ENCODE peak calls at places on chromosome 18, in nine cellular contexts. One of them, this sample, is unnamed.

GRCh38 chr18:56532176-56532840 is 106.1 kb downstream of the TXNL1 start:
- DNase-seq in tibial nerve: no peak
- DNase-seq in SK-N-SH: no peak
- DNase-seq in transverse colon: no peak
- DNase-seq in GM12878: peak; percentile 71
- DNase-seq in stomach: no peak
- DNase-seq in ovary: no peak
- DNase-seq in A549: no peak
- DNase-seq in K562: no peak
- DNase-seq in this sample: no peak

GRCh38 chr18:48706630-48707206 is 167.9 kb downstream of the CTIF start:
- DNase-seq in SK-N-SH: no peak
- DNase-seq in tibial nerve: no peak
- DNase-seq in stomach: no peak
- DNase-seq in A549: no peak
- DNase-seq in transverse colon: no peak
- DNase-seq in K562: no peak
- DNase-seq in ovary: no peak
- DNase-seq in GM12878: no peak
- DNase-seq in this sample: no peak

GRCh38 chr18:13276530-13277520 is 58.3 kb downstream of the LDLRAD4 start:
- DNase-seq in GM12878: no peak
- DNase-seq in A549: no peak
- DNase-seq in transverse colon: no peak
- DNase-seq in tibial nerve: no peak
- DNase-seq in K562: no peak
- DNase-seq in ovary: no peak
- DNase-seq in SK-N-SH: no peak
- DNase-seq in stomach: no peak
- DNase-seq in this sample: no peak

GRCh38 chr18:28175930-28176673 is 828 bp downstream of the CDH2 start:
- DNase-seq in K562: no peak
- DNase-seq in A549: peak; percentile 13
- DNase-seq in transverse colon: no peak
- DNase-seq in ovary: no peak
- DNase-seq in tibial nerve: no peak
- DNase-seq in SK-N-SH: peak; percentile 64
- DNase-seq in stomach: no peak
- DNase-seq in GM12878: no peak
- DNase-seq in this sample: no peak

GRCh38 chr18:78558948-78559347 is 420.7 kb upstream of the SALL3 start:
- DNase-seq in tibial nerve: no peak
- DNase-seq in stomach: no peak
- DNase-seq in transverse colon: no peak
- DNase-seq in A549: no peak
- DNase-seq in GM12878: no peak
- DNase-seq in ovary: no peak
- DNase-seq in SK-N-SH: peak; percentile 40
- DNase-seq in K562: peak; percentile 38
- DNase-seq in this sample: no peak

GRCh38 chr18:74489631-74490030 is 6.5 kb upstream of the CNDP2 start:
- DNase-seq in transverse colon: no peak
- DNase-seq in GM12878: no peak
- DNase-seq in tibial nerve: no peak
- DNase-seq in ovary: no peak
- DNase-seq in SK-N-SH: no peak
- DNase-seq in stomach: no peak
- DNase-seq in K562: no peak
- DNase-seq in A549: no peak
- DNase-seq in this sample: no peak

GRCh38 chr18:6763524-6763923 is 34.0 kb downstream of the ARHGAP28 start:
- DNase-seq in SK-N-SH: no peak
- DNase-seq in GM12878: no peak
- DNase-seq in A549: no peak
- DNase-seq in transverse colon: no peak
- DNase-seq in ovary: no peak
- DNase-seq in tibial nerve: no peak
- DNase-seq in stomach: no peak
- DNase-seq in K562: no peak
- DNase-seq in this sample: peak; percentile 65

GRCh38 chr18:22342625-22343024 is 75.1 kb downstream of the CTAGE1 start:
- DNase-seq in A549: no peak
- DNase-seq in SK-N-SH: peak; percentile 44
- DNase-seq in GM12878: no peak
- DNase-seq in transverse colon: peak; percentile 73
- DNase-seq in stomach: peak; percentile 80
- DNase-seq in ovary: peak; percentile 56
- DNase-seq in K562: peak; percentile 56
- DNase-seq in tibial nerve: no peak
- DNase-seq in this sample: no peak

GRCh38 chr18:717003-717402 is 4.6 kb upstream of the ENOSF1 start:
- DNase-seq in SK-N-SH: no peak
- DNase-seq in K562: no peak
- DNase-seq in GM12878: no peak
- DNase-seq in stomach: no peak
- DNase-seq in ovary: no peak
- DNase-seq in A549: no peak
- DNase-seq in transverse colon: no peak
- DNase-seq in tibial nerve: no peak
- DNase-seq in this sample: no peak

GRCh38 chr18:79988925-79989361 is 580 bp upstream of the TXNL4A start:
- DNase-seq in GM12878: no peak
- DNase-seq in stomach: peak; percentile 40
- DNase-seq in K562: peak; percentile 25
- DNase-seq in ovary: peak; percentile 52
- DNase-seq in SK-N-SH: no peak
- DNase-seq in tibial nerve: peak; percentile 17
- DNase-seq in A549: no peak
- DNase-seq in transverse colon: peak; percentile 42
- DNase-seq in this sample: peak; percentile 77

GRCh38 chr18:44939037-44939665 is 258.5 kb downstream of the SETBP1 start:
- DNase-seq in K562: no peak
- DNase-seq in transverse colon: peak; percentile 57
- DNase-seq in ovary: no peak
- DNase-seq in stomach: no peak
- DNase-seq in tibial nerve: no peak
- DNase-seq in A549: peak; percentile 1
- DNase-seq in GM12878: no peak
- DNase-seq in SK-N-SH: no peak
- DNase-seq in this sample: no peak

GRCh38 chr18:48820483-48821250 is 130.1 kb downstream of the SMAD7 start:
- DNase-seq in tibial nerve: no peak
- DNase-seq in A549: no peak
- DNase-seq in K562: no peak
- DNase-seq in ovary: peak; percentile 6
- DNase-seq in stomach: peak; percentile 15
- DNase-seq in transverse colon: peak; percentile 5
- DNase-seq in GM12878: peak; percentile 93
- DNase-seq in SK-N-SH: no peak
- DNase-seq in this sample: peak; percentile 47

GRCh38 chr18:80171190-80171872 is 62.3 kb downstream of the ADNP2 start:
- DNase-seq in tibial nerve: peak; percentile 66
- DNase-seq in A549: peak; percentile 42
- DNase-seq in K562: peak; percentile 55
- DNase-seq in SK-N-SH: peak; percentile 81
- DNase-seq in GM12878: no peak
- DNase-seq in ovary: peak; percentile 82
- DNase-seq in transverse colon: peak; percentile 50
- DNase-seq in stomach: peak; percentile 61
- DNase-seq in this sample: no peak

GRCh38 chr18:5527603-5528002 is 16.2 kb downstream of the EPB41L3 start:
- DNase-seq in tibial nerve: peak; percentile 61
- DNase-seq in K562: no peak
- DNase-seq in stomach: no peak
- DNase-seq in GM12878: no peak
- DNase-seq in ovary: peak; percentile 29
- DNase-seq in transverse colon: peak; percentile 14
- DNase-seq in SK-N-SH: no peak
- DNase-seq in A549: no peak
- DNase-seq in this sample: peak; percentile 79

GRCh38 chr18:69557246-69557781 is 156.6 kb downstream of the DOK6 start:
- DNase-seq in stomach: no peak
- DNase-seq in GM12878: no peak
- DNase-seq in transverse colon: no peak
- DNase-seq in tibial nerve: no peak
- DNase-seq in ovary: no peak
- DNase-seq in K562: no peak
- DNase-seq in A549: no peak
- DNase-seq in SK-N-SH: no peak
- DNase-seq in this sample: no peak

GRCh38 chr18:79507546-79508480 is 112.1 kb downstream of the NFATC1 start:
- DNase-seq in A549: no peak
- DNase-seq in K562: no peak
- DNase-seq in GM12878: no peak
- DNase-seq in tibial nerve: peak; percentile 63
- DNase-seq in SK-N-SH: no peak
- DNase-seq in stomach: peak; percentile 67
- DNase-seq in transverse colon: peak; percentile 60
- DNase-seq in ovary: peak; percentile 82
- DNase-seq in this sample: peak; percentile 95

GRCh38 chr18:66495844-66496243 is 108.0 kb downstream of the CDH19 start:
- DNase-seq in ovary: no peak
- DNase-seq in A549: no peak
- DNase-seq in tibial nerve: peak; percentile 32
- DNase-seq in GM12878: no peak
- DNase-seq in SK-N-SH: peak; percentile 26
- DNase-seq in stomach: peak; percentile 33
- DNase-seq in transverse colon: peak; percentile 30
- DNase-seq in K562: peak; percentile 8
- DNase-seq in this sample: no peak

GRCh38 chr18:74748809-74749208 is 151.1 kb downstream of the ZNF407 start:
- DNase-seq in tibial nerve: no peak
- DNase-seq in GM12878: no peak
- DNase-seq in K562: no peak
- DNase-seq in SK-N-SH: no peak
- DNase-seq in A549: no peak
- DNase-seq in stomach: no peak
- DNase-seq in ovary: no peak
- DNase-seq in transverse colon: no peak
- DNase-seq in this sample: no peak

GRCh38 chr18:45957100-45957499 is 10.0 kb downstream of the EPG5 start:
- DNase-seq in GM12878: no peak
- DNase-seq in SK-N-SH: no peak
- DNase-seq in tibial nerve: no peak
- DNase-seq in stomach: no peak
- DNase-seq in transverse colon: no peak
- DNase-seq in A549: no peak
- DNase-seq in ovary: no peak
- DNase-seq in K562: no peak
- DNase-seq in this sample: no peak

GRCh38 chr18:24055878-24056277 is 41.3 kb downstream of the TTC39C start:
- DNase-seq in A549: no peak
- DNase-seq in transverse colon: no peak
- DNase-seq in tibial nerve: peak; percentile 13
- DNase-seq in SK-N-SH: peak; percentile 32
- DNase-seq in ovary: no peak
- DNase-seq in K562: no peak
- DNase-seq in stomach: no peak
- DNase-seq in GM12878: no peak
- DNase-seq in this sample: no peak

GRCh38 chr18:11175266-11175947 is 26.0 kb upstream of the PIEZO2 start:
- DNase-seq in tibial nerve: no peak
- DNase-seq in transverse colon: no peak
- DNase-seq in A549: no peak
- DNase-seq in ovary: no peak
- DNase-seq in stomach: no peak
- DNase-seq in SK-N-SH: no peak
- DNase-seq in K562: no peak
- DNase-seq in GM12878: no peak
- DNase-seq in this sample: no peak

GRCh38 chr18:21534327-21534726 is 66.2 kb downstream of the ESCO1 start:
- DNase-seq in GM12878: no peak
- DNase-seq in SK-N-SH: no peak
- DNase-seq in tibial nerve: no peak
- DNase-seq in ovary: no peak
- DNase-seq in stomach: no peak
- DNase-seq in A549: no peak
- DNase-seq in K562: no peak
- DNase-seq in transverse colon: no peak
- DNase-seq in this sample: no peak

DNA sequence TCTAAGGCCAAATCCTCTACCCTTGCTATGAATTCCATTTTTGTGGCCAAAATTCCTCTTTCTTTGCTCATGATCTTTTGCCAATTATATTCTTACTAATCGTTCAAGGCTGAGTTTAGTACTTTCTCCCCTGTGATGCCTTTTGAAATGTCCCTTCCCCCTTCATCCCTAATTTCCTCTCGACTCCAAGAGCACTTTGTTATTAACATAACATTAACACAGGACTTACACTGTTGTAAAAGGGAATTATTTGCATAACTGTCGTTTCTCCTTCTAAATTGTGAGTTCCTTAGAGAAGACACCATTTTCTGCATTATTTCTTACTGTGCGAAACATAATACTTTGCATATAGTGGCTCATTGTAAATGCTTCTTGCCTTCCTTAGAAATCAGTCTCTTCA is 133.3 kb downstream of the KCTD1 start:
- DNase-seq in ovary: no peak
- DNase-seq in SK-N-SH: no peak
- DNase-seq in GM12878: no peak
- DNase-seq in tibial nerve: no peak
- DNase-seq in transverse colon: no peak
- DNase-seq in A549: no peak
- DNase-seq in K562: no peak
- DNase-seq in stomach: no peak
- DNase-seq in this sample: no peak
- TF ChIP-seq EP300 in ovary: no peak
- TF ChIP-seq EP300 in SK-N-SH: no peak
- TF ChIP-seq EP300 in GM12878: no peak
- TF ChIP-seq EP300 in tibial nerve: no peak
- TF ChIP-seq EP300 in transverse colon: no peak
- TF ChIP-seq EP300 in A549: no peak
- TF ChIP-seq EP300 in K562: no peak
- TF ChIP-seq EP300 in stomach: no peak
- TF ChIP-seq EP300 in this sample: no peak

GRCh38 chr18:65227970-65228369 is 522.8 kb upstream of the CDH7 start:
- DNase-seq in transverse colon: no peak
- DNase-seq in tibial nerve: no peak
- DNase-seq in stomach: no peak
- DNase-seq in A549: no peak
- DNase-seq in K562: no peak
- DNase-seq in ovary: no peak
- DNase-seq in SK-N-SH: no peak
- DNase-seq in GM12878: no peak
- DNase-seq in this sample: no peak
- TF ChIP-seq CTCF in transverse colon: no peak
- TF ChIP-seq CTCF in tibial nerve: no peak
- TF ChIP-seq CTCF in stomach: no peak
- TF ChIP-seq CTCF in A549: no peak
- TF ChIP-seq CTCF in K562: no peak
- TF ChIP-seq CTCF in ovary: no peak
- TF ChIP-seq CTCF in SK-N-SH: no peak
- TF ChIP-seq CTCF in GM12878: no peak
- TF ChIP-seq CTCF in this sample: no peak

GRCh38 chr18:76920974-76921373 is 98.6 kb downstream of the ZNF236 start:
- DNase-seq in K562: no peak
- DNase-seq in tibial nerve: no peak
- DNase-seq in ovary: no peak
- DNase-seq in GM12878: no peak
- DNase-seq in stomach: no peak
- DNase-seq in transverse colon: no peak
- DNase-seq in SK-N-SH: no peak
- DNase-seq in A549: no peak
- DNase-seq in this sample: no peak
- TF ChIP-seq EP300 in K562: no peak
- TF ChIP-seq EP300 in tibial nerve: no peak
- TF ChIP-seq EP300 in ovary: no peak
- TF ChIP-seq EP300 in GM12878: no peak
- TF ChIP-seq EP300 in stomach: no peak
- TF ChIP-seq EP300 in transverse colon: no peak
- TF ChIP-seq EP300 in SK-N-SH: no peak
- TF ChIP-seq EP300 in A549: no peak
- TF ChIP-seq EP300 in this sample: no peak

GRCh38 chr18:35939166-35939565 is 33.3 kb upstream of the RMP24 start:
- DNase-seq in tibial nerve: no peak
- DNase-seq in transverse colon: no peak
- DNase-seq in stomach: no peak
- DNase-seq in K562: peak; percentile 34
- DNase-seq in ovary: no peak
- DNase-seq in GM12878: no peak
- DNase-seq in A549: no peak
- DNase-seq in SK-N-SH: no peak
- DNase-seq in this sample: no peak
- TF ChIP-seq CTCF in tibial nerve: no peak
- TF ChIP-seq CTCF in transverse colon: no peak
- TF ChIP-seq CTCF in stomach: no peak
- TF ChIP-seq CTCF in K562: peak; percentile 60
- TF ChIP-seq CTCF in ovary: no peak
- TF ChIP-seq CTCF in GM12878: peak; percentile 19
- TF ChIP-seq CTCF in A549: no peak
- TF ChIP-seq CTCF in SK-N-SH: peak; percentile 16
- TF ChIP-seq CTCF in this sample: no peak